ENCODE peak calls at places on chromosomes 13 and 19, in eight cellular contexts. T is stimulated activated CD8-positive, alpha-beta memory T cell treated with anti-CD3 and anti-CD28 coated beads, Interleukin-15, amount 100 ng/mL, for 1 hour; J is HT1080; L is NCI-H460; R is ACHN; Y is AG10803; X is G401; G is dorsolateral prefrontal cortex. U is an unnamed sample.

GRCh38 chr13:42752731-42753130 is 28.7 kb upstream of the FAM216B start:
- DNase-seq in T (no peak), J (no peak), L (no peak), R (no peak), Y (no peak), X (no peak), G (no peak), U (no peak)

GRCh38 chr13:113652404-113653263 is 5.4 kb downstream of the ATP4B start:
- DNase-seq in T (no peak), J (no peak), L (no peak), R (no peak), Y (no peak), X (no peak), G (no peak), U (no peak)

GRCh38 chr13:24385902-24386301 is 76.5 kb downstream of the C1QTNF9 start:
- DNase-seq in T (no peak), J (no peak), L (no peak), R (no peak), Y (no peak), X (no peak), G (no peak), U (no peak)

GRCh38 chr13:102688306-102688973 is 6.4 kb downstream of the METTL21C start:
- DNase-seq in T (no peak), J (no peak), L (no peak), R (no peak), Y (no peak), X (no peak), G (no peak), U (no peak)

GRCh38 chr13:97875218-97875617 is 78.3 kb upstream of the IPO5 start:
- DNase-seq in T (no peak), J (no peak), L (no peak), R (no peak), Y (no peak), X (no peak), G (no peak), U (no peak)

GRCh38 chr13:90070837-90071525 is 1276.5 kb upstream of the MIR17HG start:
- DNase-seq in T (no peak), J (no peak), L (no peak), R (no peak), Y (no peak), X (no peak), G (no peak), U (no peak)

GRCh38 chr19:13275016-13275722 is 125.0 kb downstream of the IER2 start:
- DNase-seq in T (no peak), J (peak), L (no peak), R (no peak), Y (no peak), X (no peak), G (no peak), U (no peak)

GRCh38 chr19:37413243-37414084 is 42.6 kb downstream of the ZNF527 start:
- DNase-seq in T (no peak), J (peak), L (no peak), R (no peak), Y (no peak), X (no peak), G (no peak), U (no peak)

GRCh38 chr19:50478901-50479715 is 2.5 kb upstream of the GARIN5A start:
- DNase-seq in T (no peak), J (peak), L (no peak), R (no peak), Y (peak), X (no peak), G (peak), U (peak)